ENCODE peak calls at places on chromosomes 7 and 10, in four cellular contexts. One of them, this sample, is unnamed.

GRCh38 chr10:69481280-69481679 is 30.0 kb downstream of the TSPAN15 start:
- DNase-seq in esophagus muscularis mucosa: no peak
- DNase-seq in right lobe of liver: no peak
- DNase-seq in spleen: no peak
- DNase-seq in this sample: peak

GRCh38 chr10:30502266-30503058 is 68.5 kb downstream of the MAP3K8 start:
- DNase-seq in right lobe of liver: no peak
- DNase-seq in spleen: peak
- DNase-seq in esophagus muscularis mucosa: no peak
- DNase-seq in this sample: peak

GRCh38 chr10:63466168-63466935 is 575 bp upstream of the JMJD1C start:
- DNase-seq in esophagus muscularis mucosa: no peak
- DNase-seq in right lobe of liver: peak
- DNase-seq in spleen: peak
- DNase-seq in this sample: peak

GRCh38 chr10:89793649-89794254 is 92.4 kb downstream of the KIF20B start:
- DNase-seq in esophagus muscularis mucosa: no peak
- DNase-seq in spleen: no peak
- DNase-seq in right lobe of liver: no peak
- DNase-seq in this sample: peak

GRCh38 chr10:95183132-95183450 is 10.9 kb upstream of the ACSM6 start:
- DNase-seq in right lobe of liver: no peak
- DNase-seq in esophagus muscularis mucosa: no peak
- DNase-seq in spleen: no peak
- DNase-seq in this sample: peak

GRCh38 chr7:148290451-148291005 is 300.0 kb upstream of the C7orf33 start:
- DNase-seq in spleen: no peak
- DNase-seq in esophagus muscularis mucosa: no peak
- DNase-seq in right lobe of liver: no peak
- DNase-seq in this sample: no peak

GRCh38 chr10:24008164-24009066 is 200.5 kb upstream of the KIAA1217 start:
- DNase-seq in esophagus muscularis mucosa: no peak
- DNase-seq in spleen: no peak
- DNase-seq in right lobe of liver: no peak
- DNase-seq in this sample: no peak

GRCh38 chr10:93859049-93859655 is 34.6 kb upstream of the SLC35G1 start:
- DNase-seq in spleen: no peak
- DNase-seq in esophagus muscularis mucosa: no peak
- DNase-seq in right lobe of liver: no peak
- DNase-seq in this sample: no peak

DNA sequence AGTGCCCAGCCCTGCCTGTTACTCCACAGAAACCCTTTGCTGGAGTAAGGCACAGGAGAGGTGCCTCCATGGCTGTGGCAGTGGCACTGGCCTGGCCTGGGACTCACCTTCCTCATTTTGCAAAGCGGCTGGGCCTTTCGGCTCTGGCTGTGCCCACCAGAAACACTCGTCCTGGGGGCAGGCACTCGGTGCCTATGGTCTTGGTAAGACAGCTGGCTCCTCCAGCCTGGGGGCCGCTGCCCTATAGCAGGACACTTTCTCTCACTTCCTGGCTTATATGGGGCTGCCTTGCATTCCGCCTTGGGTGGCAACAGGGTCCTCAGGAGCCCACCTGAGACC is 13.2 kb downstream of the ZMIZ1 start:
- DNase-seq in right lobe of liver: no peak
- DNase-seq in spleen: no peak
- DNase-seq in esophagus muscularis mucosa: no peak
- DNase-seq in this sample: no peak
- TF ChIP-seq POLR2A in right lobe of liver: no peak
- TF ChIP-seq POLR2A in spleen: no peak
- TF ChIP-seq POLR2A in esophagus muscularis mucosa: no peak
- TF ChIP-seq POLR2A in this sample: no peak

GRCh38 chr7:129836983-129837382 is 115.8 kb downstream of the UBE2H start:
- DNase-seq in esophagus muscularis mucosa: peak
- DNase-seq in spleen: no peak
- DNase-seq in right lobe of liver: no peak
- DNase-seq in this sample: no peak
- TF ChIP-seq CTCF in esophagus muscularis mucosa: no peak
- TF ChIP-seq CTCF in spleen: no peak
- TF ChIP-seq CTCF in right lobe of liver: no peak
- TF ChIP-seq CTCF in this sample: no peak

DNA sequence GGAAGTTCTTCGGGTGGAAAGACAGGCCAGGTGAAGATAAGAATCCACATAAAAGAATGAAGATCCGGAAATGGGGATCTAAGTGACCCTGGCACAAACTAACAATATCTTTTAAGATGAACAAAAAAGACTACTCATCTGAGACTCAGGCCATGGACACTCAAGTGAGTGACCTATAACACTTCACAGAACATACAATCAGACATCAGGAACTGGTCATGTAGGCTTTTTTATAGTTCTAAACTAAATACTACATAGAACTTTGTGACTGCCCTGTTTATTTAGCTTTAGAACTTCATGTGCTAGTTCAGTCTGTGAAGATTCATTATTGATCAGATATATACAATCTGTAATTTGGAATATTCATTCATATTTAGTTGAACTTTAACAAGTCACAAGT is 52.8 kb downstream of the MMRN2 start:
- DNase-seq in esophagus muscularis mucosa: no peak
- DNase-seq in spleen: no peak
- DNase-seq in right lobe of liver: no peak
- DNase-seq in this sample: no peak
- TF ChIP-seq POLR2A in esophagus muscularis mucosa: no peak
- TF ChIP-seq POLR2A in spleen: no peak
- TF ChIP-seq POLR2A in right lobe of liver: no peak
- TF ChIP-seq POLR2A in this sample: no peak

DNA sequence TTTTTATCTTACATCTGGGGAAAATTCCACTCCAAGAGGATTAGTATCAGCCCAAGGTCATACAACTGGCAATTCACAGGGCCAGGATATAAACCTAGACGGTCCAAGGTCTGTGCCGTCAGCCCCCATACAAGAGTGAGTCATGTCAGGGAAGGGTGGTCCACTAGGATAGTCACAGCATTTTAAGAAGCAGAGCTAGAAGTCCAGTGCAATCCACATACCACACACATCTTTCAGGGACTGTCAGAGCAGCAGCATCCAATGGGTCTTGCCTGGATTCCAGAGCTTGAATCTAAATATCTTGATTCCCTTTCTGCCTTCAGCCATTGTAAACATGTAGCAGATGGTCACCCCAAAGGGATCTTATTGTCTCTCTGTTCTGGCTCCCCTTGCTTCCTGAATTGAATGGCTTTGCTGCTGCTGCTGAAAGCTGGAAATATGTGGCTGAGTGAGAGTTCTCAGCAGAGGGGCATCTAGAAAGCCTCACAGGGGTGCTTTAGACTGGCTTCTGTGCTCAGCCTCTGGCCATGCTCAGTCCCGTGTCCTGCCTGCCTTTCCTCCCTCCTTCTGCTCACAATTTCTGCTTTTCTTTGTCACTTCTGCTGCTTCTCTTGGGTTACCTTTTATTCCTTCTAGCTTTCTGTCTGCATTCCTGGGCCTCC is 9.9 kb upstream of the OR6V1 start:
- DNase-seq in spleen: no peak
- DNase-seq in right lobe of liver: no peak
- DNase-seq in esophagus muscularis mucosa: no peak
- DNase-seq in this sample: no peak
- TF ChIP-seq CTCF in spleen: no peak
- TF ChIP-seq CTCF in right lobe of liver: no peak
- TF ChIP-seq CTCF in esophagus muscularis mucosa: no peak
- TF ChIP-seq CTCF in this sample: no peak

DNA sequence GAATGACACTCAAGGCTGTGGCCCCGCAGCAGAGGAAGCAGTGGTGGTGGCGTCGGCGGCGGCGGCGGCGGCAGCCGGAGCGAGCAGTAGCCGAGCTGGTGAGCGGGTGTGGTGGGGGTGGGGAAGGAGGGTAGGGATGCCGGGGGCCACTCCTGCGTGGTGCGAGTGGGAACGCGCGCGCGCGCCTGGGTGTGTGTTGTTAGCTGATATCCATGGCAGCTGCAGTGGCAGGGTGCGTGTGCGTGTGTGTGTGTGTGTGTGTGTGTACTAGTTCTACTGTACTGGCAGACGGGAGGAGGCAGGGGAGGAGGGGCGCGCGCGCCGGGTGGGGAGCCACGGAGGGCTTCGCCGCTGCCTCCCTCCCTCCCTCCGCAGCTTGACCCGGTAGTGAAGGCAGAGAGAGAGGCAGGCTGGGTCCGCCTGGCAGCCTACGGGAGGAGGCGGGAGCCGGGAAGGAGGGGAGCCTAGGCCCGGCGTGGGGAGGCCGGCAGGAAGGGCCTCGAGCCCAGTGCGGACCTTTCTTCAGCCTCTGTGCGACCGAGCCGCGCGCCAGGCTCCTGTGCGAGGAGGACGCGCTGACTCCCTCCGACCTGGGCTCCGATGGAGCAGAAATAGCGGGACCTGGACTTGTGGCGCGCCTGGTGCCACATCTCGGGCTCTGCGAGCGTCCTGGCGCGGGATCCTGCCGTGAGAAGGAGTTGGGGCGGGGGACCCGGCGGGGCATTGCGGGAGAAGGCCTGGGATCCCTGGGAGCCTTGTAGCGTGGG is at the start of gene MAGI2:
- DNase-seq in right lobe of liver: peak
- DNase-seq in esophagus muscularis mucosa: peak
- DNase-seq in spleen: peak
- DNase-seq in this sample: peak
- TF ChIP-seq POLR2A in right lobe of liver: peak
- TF ChIP-seq POLR2A in esophagus muscularis mucosa: peak
- TF ChIP-seq POLR2A in spleen: no peak
- TF ChIP-seq POLR2A in this sample: peak

GRCh38 chr7:70417061-70417655 is 714.8 kb upstream of the GALNT17 start:
- DNase-seq in right lobe of liver: no peak
- DNase-seq in esophagus muscularis mucosa: no peak
- DNase-seq in spleen: no peak
- DNase-seq in this sample: no peak
- TF ChIP-seq CTCF in right lobe of liver: no peak
- TF ChIP-seq CTCF in esophagus muscularis mucosa: no peak
- TF ChIP-seq CTCF in spleen: no peak
- TF ChIP-seq CTCF in this sample: no peak

This sample was measured in body of pancreas.